ENCODE peak calls at places on chromosome 14, in four cellular contexts. B is H1, G is K562, D is HepG2. X is an unnamed sample.
A peak's percentile ranks its signal among the peaks of the same experiment; 100 is the strongest.

GRCh38 chr14:64117671-64118402 is 176.3 kb downstream of the ESR2 start:
- DNase-seq in B (no peak), G (no peak), D (no peak), X (no peak)

GRCh38 chr14:86897224-86897623 is 1095.8 kb downstream of the GALC start:
- DNase-seq in B (no peak), G (no peak), D (no peak), X (no peak)

GRCh38 chr14:77557391-77557790 is 58.8 kb upstream of the ISM2 start:
- DNase-seq in B (no peak), G (no peak), D (no peak), X (no peak)

GRCh38 chr14:96011131-96011530 is 28.0 kb upstream of the C14orf132 start:
- DNase-seq in B (no peak), G (no peak), D (no peak), X (no peak)

GRCh38 chr14:64515053-64515452 is 10.5 kb downstream of the ZBTB1 start:
- DNase-seq in B (no peak), G (no peak), D (no peak), X (no peak)

GRCh38 chr14:51576899-51577298 is 74.8 kb upstream of the FRMD6 start:
- DNase-seq in B (no peak), G (no peak), D (no peak), X (no peak)

GRCh38 chr14:53744846-53745245 is 211.8 kb downstream of the BMP4 start:
- DNase-seq in B (no peak), G (no peak), D (peak; percentile 23), X (no peak)

GRCh38 chr14:54675236-54676125 is 108.6 kb downstream of the SAMD4A start:
- DNase-seq in B (no peak), G (no peak), D (no peak), X (no peak)

GRCh38 chr14:52000019-52000582 is 10.8 kb downstream of the RTRAF start:
- DNase-seq in B (no peak), G (no peak), D (no peak), X (no peak)

GRCh38 chr14:52023518-52023917 is 34.2 kb downstream of the RTRAF start:
- DNase-seq in B (no peak), G (no peak), D (no peak), X (no peak)

GRCh38 chr14:66405158-66405557 is 81.0 kb upstream of the CCDC196 start:
- DNase-seq in B (no peak), G (no peak), D (no peak), X (no peak)

GRCh38 chr14:94769413-94770250 is at the start of gene GSC:
- DNase-seq in B (no peak), G (no peak), D (no peak), X (peak; percentile 36)

GRCh38 chr14:50542941-50543418 is 10.6 kb upstream of the MAP4K5 start:
- DNase-seq in B (no peak), G (peak; percentile 23), D (peak; percentile 77), X (peak; percentile 59)

GRCh38 chr14:98953544-98954346 is 318.3 kb downstream of the BCL11B start:
- DNase-seq in B (no peak), G (no peak), D (no peak), X (peak; percentile 80)

GRCh38 chr14:104158827-104159798 is 20.7 kb downstream of the KIF26A start:
- DNase-seq in B (no peak), G (peak; percentile 87), D (no peak), X (no peak)

GRCh38 chr14:88352299-88353097 is 29.4 kb upstream of the KCNK10 start:
- DNase-seq in B (no peak), G (no peak), D (no peak), X (no peak)

GRCh38 chr14:23095196-23096108 is at the start of gene C14orf119:
- DNase-seq in B (peak; percentile 96), G (peak; percentile 92), D (peak; percentile 100), X (peak; percentile 98)

GRCh38 chr14:77849711-77850110 is 49.8 kb downstream of the ADCK1 start:
- DNase-seq in B (no peak), G (no peak), D (no peak), X (no peak)

GRCh38 chr14:21087294-21088091 is 11.0 kb downstream of the ZNF219 start:
- DNase-seq in B (no peak), G (no peak), D (no peak), X (peak; percentile 61)

GRCh38 chr14:98137626-98138025 is 1134.4 kb downstream of the BCL11B start:
- DNase-seq in B (no peak), G (no peak), D (no peak), X (no peak)

GRCh38 chr14:56211124-56211523 is 92.9 kb downstream of the PELI2 start:
- DNase-seq in B (no peak), G (no peak), D (no peak), X (no peak)

GRCh38 chr14:32010561-32011188 is 66.4 kb upstream of the ARHGAP5 start:
- DNase-seq in B (no peak), G (peak; percentile 39), D (peak; percentile 92), X (peak; percentile 95)

GRCh38 chr14:34227834-34228662 is 234.0 kb downstream of the SPTSSA start:
- DNase-seq in B (peak; percentile 41), G (peak; percentile 56), D (peak; percentile 72), X (peak; percentile 49)

GRCh38 chr14:52026921-52027320 is 37.6 kb downstream of the RTRAF start:
- DNase-seq in B (no peak), G (no peak), D (no peak), X (no peak)

GRCh38 chr14:82755923-82756322 is 1222.3 kb upstream of the SEL1L start:
- DNase-seq in B (no peak), G (no peak), D (no peak), X (no peak)

GRCh38 chr14:86999076-86999475 is 993.9 kb downstream of the GALC start:
- DNase-seq in B (no peak), G (no peak), D (no peak), X (no peak)

GRCh38 chr14:22887990-22888378 is 5.0 kb downstream of the REM2 start:
- DNase-seq in B (no peak), G (no peak), D (no peak), X (no peak)

GRCh38 chr14:70027785-70028428 is 148.7 kb downstream of the SMOC1 start:
- DNase-seq in B (peak; percentile 33), G (peak; percentile 80), D (peak; percentile 43), X (peak; percentile 81)

GRCh38 chr14:53004976-53005375 is 54.1 kb upstream of the FERMT2 start:
- DNase-seq in B (no peak), G (no peak), D (no peak), X (no peak)

GRCh38 chr14:85234626-85235025 is 295.3 kb upstream of the FLRT2 start:
- DNase-seq in B (no peak), G (no peak), D (no peak), X (peak; percentile 26)

GRCh38 chr14:101711041-101711861 is 50.3 kb upstream of the PPP2R5C start:
- DNase-seq in B (no peak), G (no peak), D (no peak), X (no peak)

GRCh38 chr14:22510527-22511110 is 78.4 kb downstream of the DAD1 start:
- DNase-seq in B (no peak), G (no peak), D (no peak), X (no peak)

GRCh38 chr14:105968291-105968690 is 441.9 kb downstream of the TMEM121 start:
- DNase-seq in B (no peak), G (no peak), D (no peak), X (no peak)

GRCh38 chr14:23629831-23630396 is 6.2 kb upstream of the DHRS2 start:
- DNase-seq in B (no peak), G (no peak), D (no peak), X (no peak)

GRCh38 chr14:67457782-67458181 is 30.7 kb downstream of the TMEM229B start:
- DNase-seq in B (peak; percentile 17), G (no peak), D (no peak), X (no peak)

GRCh38 chr14:68553326-68553725 is 239.5 kb downstream of the ZFP36L1 start:
- DNase-seq in B (no peak), G (no peak), D (no peak), X (no peak)

GRCh38 chr14:101775756-101776292 is 14.3 kb downstream of the PPP2R5C start:
- DNase-seq in B (no peak), G (no peak), D (no peak), X (no peak)

GRCh38 chr14:60649815-60650381 is 621 bp upstream of the SIX1 start:
- DNase-seq in B (no peak), G (no peak), D (no peak), X (peak; percentile 37)
- TF ChIP-seq PHF8 in B (no peak), G (no peak), D (no peak), X (no peak)

DNA sequence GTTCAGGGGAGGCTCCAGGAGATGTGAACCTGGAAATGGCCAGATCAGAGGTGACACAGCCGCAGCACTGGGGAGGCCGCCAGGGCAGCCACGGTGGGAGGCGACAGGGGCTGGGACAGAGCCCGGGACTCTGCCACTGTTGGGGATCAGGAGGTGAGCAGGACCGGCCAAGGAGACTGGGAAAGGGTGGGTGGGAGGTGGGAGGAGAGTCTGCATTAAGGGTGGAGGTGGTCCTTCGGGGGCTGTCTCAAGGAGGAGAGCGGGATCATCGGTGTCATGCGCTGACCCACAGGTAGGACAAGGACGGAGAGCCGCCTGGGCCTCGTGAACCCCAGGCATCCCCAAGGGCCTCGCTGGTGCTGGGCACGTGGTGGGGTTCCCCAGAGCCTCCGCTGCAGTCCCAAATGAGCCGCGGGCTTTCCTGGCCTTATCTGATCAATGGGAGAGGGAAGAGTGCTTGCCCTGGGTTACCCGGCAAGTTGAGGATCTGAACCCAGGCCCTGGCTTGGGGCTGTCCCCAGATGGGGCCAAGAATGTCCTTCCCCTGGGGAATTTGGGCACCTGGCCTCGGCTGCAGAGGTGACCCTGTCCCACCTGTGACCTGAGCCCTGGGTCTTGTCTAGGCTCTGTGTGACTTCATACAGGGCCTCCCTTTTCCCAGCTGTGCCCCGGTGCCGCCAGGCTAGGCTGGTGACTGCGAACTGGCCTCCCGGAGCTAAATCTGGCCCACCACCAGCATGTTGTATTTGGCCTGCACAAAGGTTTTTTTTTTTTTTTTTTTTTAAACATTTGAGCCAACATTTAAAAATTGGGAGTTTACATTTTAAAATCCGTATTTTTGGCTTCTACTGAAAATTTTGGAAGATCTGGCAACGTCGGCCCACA is 13.2 kb downstream of the BEGAIN start:
- DNase-seq in B (no peak), G (no peak), D (no peak), X (no peak)
- TF ChIP-seq MAX in B (peak; percentile 10), G (no peak), D (no peak), X (no peak)

GRCh38 chr14:89534896-89535615 is 118.0 kb upstream of the FOXN3 start:
- DNase-seq in B (no peak), G (no peak), D (no peak), X (no peak)
- TF ChIP-seq PHF8 in B (no peak), G (no peak), D (no peak), X (no peak)

GRCh38 chr14:89856871-89857345 is 97.6 kb downstream of the EFCAB11 start:
- DNase-seq in B (no peak), G (no peak), D (no peak), X (peak; percentile 25)

GRCh38 chr14:89858084-89858483 is 96.4 kb downstream of the EFCAB11 start:
- DNase-seq in B (no peak), G (no peak), D (no peak), X (no peak)

GRCh38 chr14:89851031-89851430 is 103.5 kb downstream of the EFCAB11 start:
- DNase-seq in B (no peak), G (no peak), D (no peak), X (no peak)

GRCh38 chr14:89855961-89856360 is 98.6 kb downstream of the EFCAB11 start:
- DNase-seq in B (no peak), G (no peak), D (no peak), X (no peak)

GRCh38 chr14:89853976-89854693 is 100.4 kb downstream of the EFCAB11 start:
- DNase-seq in B (no peak), G (no peak), D (no peak), X (no peak)
- TF ChIP-seq MAX in B (no peak), G (no peak), D (no peak), X (no peak)